ENCODE peak calls at places on chromosome 13, in eight cellular contexts. W, M, H, D, P, K, L and E are unnamed samples.

GRCh38 chr13:32905063-32905863 is 111.0 kb upstream of the KL start:
- DNase-seq in W (peak; percentile 61), M (no peak), H (peak; percentile 52), D (no peak), P (no peak), K (no peak), L (no peak), E (no peak)

GRCh38 chr13:108645376-108645775 is 16.0 kb downstream of the MYO16 start:
- DNase-seq in W (no peak), M (no peak), H (no peak), D (no peak), P (no peak), K (no peak), L (no peak), E (no peak)

GRCh38 chr13:79775830-79776229 is 294.9 kb downstream of the NDFIP2 start:
- DNase-seq in W (peak; percentile 56), M (no peak), H (peak; percentile 81), D (no peak), P (peak; percentile 88), K (no peak), L (no peak), E (peak; percentile 17)

GRCh38 chr13:37485766-37486165 is 112.8 kb downstream of the POSTN start:
- DNase-seq in W (no peak), M (no peak), H (no peak), D (no peak), P (no peak), K (no peak), L (no peak), E (no peak)

GRCh38 chr13:20514866-20515265 is 10.8 kb downstream of the CRYL1 start:
- DNase-seq in W (no peak), M (no peak), H (peak; percentile 13), D (no peak), P (peak; percentile 12), K (no peak), L (no peak), E (no peak)

GRCh38 chr13:35388979-35389378 is 87.5 kb downstream of the MAB21L1 start:
- DNase-seq in W (no peak), M (no peak), H (peak; percentile 47), D (no peak), P (peak; percentile 87), K (no peak), L (no peak), E (no peak)

GRCh38 chr13:112651750-112652511 is 37.9 kb upstream of the ATP11A start:
- DNase-seq in W (no peak), M (no peak), H (no peak), D (no peak), P (no peak), K (peak; percentile 41), L (no peak), E (no peak)

GRCh38 chr13:20828540-20829364 is 55.0 kb upstream of the EEF1AKMT1 start:
- DNase-seq in W (peak; percentile 31), M (no peak), H (peak; percentile 71), D (no peak), P (peak; percentile 70), K (no peak), L (no peak), E (no peak)

GRCh38 chr13:79745141-79745540 is 264.2 kb downstream of the NDFIP2 start:
- DNase-seq in W (no peak), M (no peak), H (no peak), D (no peak), P (no peak), K (no peak), L (no peak), E (no peak)

GRCh38 chr13:40070357-40070756 is 414.9 kb downstream of the COG6 start:
- DNase-seq in W (no peak), M (no peak), H (no peak), D (no peak), P (no peak), K (no peak), L (no peak), E (no peak)

GRCh38 chr13:98825659-98826058 is 73.2 kb upstream of the SLC15A1 start:
- DNase-seq in W (no peak), M (no peak), H (no peak), D (no peak), P (no peak), K (no peak), L (no peak), E (no peak)

GRCh38 chr13:46160474-46161066 is 21.4 kb downstream of the LCP1 start:
- DNase-seq in W (peak; percentile 49), M (no peak), H (peak; percentile 52), D (no peak), P (peak; percentile 72), K (no peak), L (no peak), E (no peak)

GRCh38 chr13:101090287-101090686 is 326.0 kb downstream of the NALCN start:
- DNase-seq in W (no peak), M (no peak), H (no peak), D (no peak), P (no peak), K (no peak), L (no peak), E (no peak)

GRCh38 chr13:102658678-102659077 is 36.2 kb downstream of the METTL21C start:
- DNase-seq in W (no peak), M (no peak), H (no peak), D (no peak), P (no peak), K (no peak), L (no peak), E (no peak)

GRCh38 chr13:40916207-40916998 is 102.7 kb downstream of the ELF1 start:
- DNase-seq in W (no peak), M (no peak), H (peak; percentile 77), D (no peak), P (no peak), K (no peak), L (no peak), E (no peak)

GRCh38 chr13:39952244-39953233 is 297.1 kb downstream of the COG6 start:
- DNase-seq in W (peak; percentile 26), M (no peak), H (peak; percentile 39), D (no peak), P (peak; percentile 99), K (no peak), L (no peak), E (no peak)

GRCh38 chr13:33057019-33057785 is 41.0 kb downstream of the KL start:
- DNase-seq in W (no peak), M (peak; percentile 20), H (peak; percentile 27), D (no peak), P (peak; percentile 14), K (no peak), L (no peak), E (no peak)

GRCh38 chr13:29472317-29472961 is 123.0 kb downstream of the SLC7A1 start:
- DNase-seq in W (peak; percentile 44), M (no peak), H (peak; percentile 60), D (peak; percentile 12), P (peak; percentile 76), K (no peak), L (peak; percentile 49), E (no peak)

GRCh38 chr13:114155923-114156883 is 22.9 kb upstream of the CFAP97D2 start:
- DNase-seq in W (no peak), M (no peak), H (no peak), D (no peak), P (no peak), K (no peak), L (no peak), E (no peak)

GRCh38 chr13:27131202-27131623 is 40.4 kb downstream of the USP12 start:
- DNase-seq in W (peak; percentile 28), M (no peak), H (peak; percentile 18), D (peak; percentile 25), P (peak; percentile 45), K (no peak), L (no peak), E (no peak)

GRCh38 chr13:99383946-99384345 is 76.7 kb upstream of the GPR183 start:
- DNase-seq in W (no peak), M (no peak), H (no peak), D (no peak), P (no peak), K (no peak), L (no peak), E (no peak)

GRCh38 chr13:98225036-98225940 is 48.2 kb upstream of the RNF113B start:
- DNase-seq in W (no peak), M (no peak), H (no peak), D (no peak), P (no peak), K (no peak), L (no peak), E (no peak)

GRCh38 chr13:73303858-73304257 is 245.1 kb downstream of the KLF5 start:
- DNase-seq in W (peak; percentile 19), M (no peak), H (peak; percentile 40), D (no peak), P (no peak), K (no peak), L (no peak), E (no peak)

GRCh38 chr13:49810825-49811526 is 18.5 kb upstream of the KPNA3 start:
- DNase-seq in W (peak; percentile 44), M (no peak), H (peak; percentile 64), D (no peak), P (no peak), K (no peak), L (no peak), E (peak; percentile 41)

GRCh38 chr13:99374994-99375805 is 68.0 kb upstream of the GPR183 start:
- DNase-seq in W (no peak), M (no peak), H (no peak), D (no peak), P (no peak), K (no peak), L (no peak), E (peak; percentile 46)

GRCh38 chr13:35979378-35979911 is 151.7 kb downstream of the DCLK1 start:
- DNase-seq in W (peak; percentile 76), M (peak; percentile 79), H (peak; percentile 90), D (no peak), P (peak; percentile 50), K (peak; percentile 84), L (peak; percentile 72), E (no peak)

GRCh38 chr13:77702364-77702763 is 4.9 kb downstream of the SLAIN1 start:
- DNase-seq in W (no peak), M (no peak), H (no peak), D (no peak), P (no peak), K (no peak), L (no peak), E (no peak)

GRCh38 chr13:40220299-40220935 is 446.0 kb downstream of the FOXO1 start:
- DNase-seq in W (no peak), M (no peak), H (no peak), D (no peak), P (no peak), K (no peak), L (no peak), E (no peak)

GRCh38 chr13:30002577-30002976 is 152.2 kb upstream of the UBL3 start:
- DNase-seq in W (peak; percentile 43), M (no peak), H (peak; percentile 88), D (no peak), P (peak; percentile 52), K (no peak), L (no peak), E (no peak)

GRCh38 chr13:19984430-19985218 is 26.1 kb downstream of the ZMYM2 start:
- DNase-seq in W (peak; percentile 3), M (no peak), H (peak; percentile 48), D (no peak), P (peak; percentile 61), K (no peak), L (no peak), E (no peak)